ENCODE peak calls at places on chromosomes 7 and 10, in ten cellular contexts. Z, Q, X, K, C, M, J, D, A and N are unnamed samples.

GRCh38 chr7:140060788-140061606 is 1.8 kb downstream of the PARP12 start:
- DNase-seq in D (peak), X (peak), J (no peak), Z (no peak), M (no peak), A (no peak), Q (no peak), K (peak), C (peak), N (no peak)

GRCh38 chr7:151060416-151061234 is 1.2 kb downstream of the SLC4A2 start:
- DNase-seq in Q (no peak), M (no peak), D (peak), C (no peak), J (no peak), A (peak), X (no peak), K (peak), Z (peak), N (no peak)

GRCh38 chr7:7335215-7335614 is 152.9 kb downstream of the C1GALT1 start:
- DNase-seq in Z (no peak), A (no peak), C (no peak), D (no peak), J (no peak), Q (no peak), K (no peak), X (no peak), M (no peak), N (no peak)

GRCh38 chr10:14982744-14983143 is 23.6 kb downstream of the MEIG1 start:
- DNase-seq in Z (no peak), M (no peak), X (no peak), A (no peak), K (no peak), D (no peak), J (no peak), C (no peak), Q (no peak), N (no peak)

GRCh38 chr7:49497471-49497870 is 276.0 kb upstream of the VWC2 start:
- DNase-seq in M (peak), A (no peak), J (no peak), Q (no peak), C (no peak), K (no peak), D (no peak), X (no peak), Z (no peak), N (no peak)

GRCh38 chr7:11331128-11332102 is 357.7 kb downstream of the PHF14 start:
- DNase-seq in A (no peak), Z (no peak), X (no peak), C (no peak), D (no peak), J (no peak), M (no peak), K (no peak), Q (no peak), N (no peak)

GRCh38 chr10:86212391-86212700 is 154.2 kb downstream of the GRID1 start:
- DNase-seq in X (no peak), J (no peak), K (no peak), C (no peak), A (no peak), Q (no peak), D (no peak), M (no peak), Z (no peak), N (no peak)

GRCh38 chr7:99693427-99694200 is 13.8 kb upstream of the CYP3A5 start:
- DNase-seq in A (peak), Q (no peak), M (no peak), J (peak), D (no peak), C (peak), X (no peak), Z (no peak), K (no peak), N (no peak)

GRCh38 chr7:76357379-76358052 is 1.3 kb downstream of the YWHAG start:
- DNase-seq in D (no peak), Z (no peak), A (no peak), X (no peak), J (no peak), Q (no peak), K (no peak), M (no peak), C (no peak), N (no peak)

GRCh38 chr7:39617010-39617409 is 6.4 kb upstream of the RALA start:
- DNase-seq in C (no peak), Z (no peak), X (no peak), Q (no peak), D (no peak), K (peak), A (no peak), J (no peak), M (no peak), N (no peak)

GRCh38 chr7:151895008-151895661 is 18.2 kb upstream of the PRKAG2 start:
- DNase-seq in Z (no peak), K (no peak), C (no peak), Q (no peak), D (no peak), J (no peak), A (no peak), X (no peak), M (no peak), N (no peak)

GRCh38 chr7:46752881-46753366 is 829.0 kb downstream of the TNS3 start:
- DNase-seq in C (no peak), Q (no peak), K (peak), A (no peak), J (no peak), X (no peak), M (no peak), Z (no peak), D (peak), N (no peak)

GRCh38 chr7:122520961-122521555 is 177.9 kb downstream of the RNF133 start:
- DNase-seq in J (no peak), D (no peak), C (no peak), X (no peak), Q (no peak), Z (no peak), M (no peak), K (no peak), A (no peak), N (no peak)

GRCh38 chr7:148747274-148747673 is 48.6 kb downstream of the CUL1 start:
- DNase-seq in Z (no peak), K (no peak), X (no peak), D (no peak), A (peak), Q (no peak), C (peak), J (no peak), M (peak), N (peak)

GRCh38 chr10:35523670-35524225 is 81.4 kb upstream of the GJD4 start:
- DNase-seq in Q (no peak), A (no peak), K (no peak), Z (no peak), D (no peak), J (no peak), X (no peak), C (no peak), M (no peak), N (peak)

GRCh38 chr10:22704348-22705341 is 9.7 kb downstream of the PIP4K2A start:
- DNase-seq in M (no peak), C (no peak), X (no peak), K (no peak), Q (no peak), D (no peak), J (no peak), Z (no peak), A (no peak), N (no peak)

GRCh38 chr7:80330434-80330833 is 181.4 kb downstream of the GNAT3 start:
- DNase-seq in C (no peak), J (no peak), X (no peak), M (no peak), Z (no peak), A (no peak), Q (peak), K (peak), D (peak), N (no peak)

GRCh38 chr7:51233375-51233774 is 83.2 kb downstream of the COBL start:
- DNase-seq in M (no peak), K (no peak), Z (no peak), A (no peak), J (no peak), C (no peak), D (no peak), Q (no peak), X (no peak), N (no peak)

GRCh38 chr10:129809841-129810240 is 154.2 kb downstream of the EBF3 start:
- DNase-seq in C (no peak), J (no peak), Q (no peak), Z (no peak), M (no peak), X (no peak), A (no peak), K (no peak), D (no peak), N (no peak)

GRCh38 chr10:44435196-44435595 is 50.3 kb upstream of the CXCL12 start:
- DNase-seq in A (no peak), Q (no peak), C (no peak), D (no peak), K (no peak), X (no peak), M (no peak), Z (no peak), J (no peak), N (no peak)

GRCh38 chr10:5666324-5667220 is at the start of gene ASB13:
- DNase-seq in X (peak), K (peak), A (peak), J (no peak), M (peak), D (peak), C (peak), Q (no peak), Z (peak), N (no peak)

GRCh38 chr7:116439856-116440549 is 59.5 kb upstream of the CAV2 start:
- DNase-seq in D (peak), X (no peak), K (peak), J (no peak), Q (no peak), M (no peak), Z (no peak), A (no peak), C (no peak), N (no peak)

GRCh38 chr7:132915652-132916051 is 166.2 kb downstream of the CHCHD3 start:
- DNase-seq in J (no peak), Z (no peak), Q (no peak), A (no peak), C (no peak), X (no peak), K (no peak), M (no peak), D (no peak), N (no peak)

GRCh38 chr10:77702166-77702565 is 64.6 kb upstream of the KCNMA1 start:
- DNase-seq in A (peak), C (no peak), X (no peak), K (peak), Z (no peak), D (peak), Q (peak), J (no peak), M (no peak), N (no peak)

GRCh38 chr7:134031835-134032617 is 95.1 kb upstream of the LRGUK start:
- DNase-seq in M (no peak), K (no peak), Q (no peak), A (no peak), X (no peak), C (no peak), Z (no peak), D (peak), J (no peak), N (no peak)

GRCh38 chr7:2978403-2978802 is 65.3 kb downstream of the CARD11 start:
- DNase-seq in D (no peak), X (peak), J (peak), Z (peak), M (peak), K (no peak), C (peak), Q (no peak), A (peak), N (peak)

GRCh38 chr10:77311186-77311585 is 326.4 kb downstream of the KCNMA1 start:
- DNase-seq in X (no peak), A (no peak), K (no peak), Q (no peak), C (no peak), Z (no peak), M (no peak), J (no peak), D (no peak), N (no peak)

GRCh38 chr7:69517985-69518731 is 80.1 kb upstream of the AUTS2 start:
- DNase-seq in J (no peak), Z (no peak), K (no peak), D (no peak), X (no peak), C (peak), Q (no peak), A (no peak), M (no peak), N (no peak)

GRCh38 chr10:29948971-29949370 is 110.4 kb downstream of the JCAD start:
- DNase-seq in Z (no peak), M (peak), D (no peak), A (no peak), K (no peak), C (no peak), J (no peak), Q (no peak), X (no peak), N (no peak)

GRCh38 chr10:84177541-84178386 is 4.2 kb downstream of the GPR15LG start:
- DNase-seq in Z (no peak), K (no peak), A (no peak), J (peak), M (no peak), Q (no peak), X (peak), C (no peak), D (no peak), N (no peak)

GRCh38 chr7:155816192-155816508 is 3.9 kb upstream of the SHH start:
- DNase-seq in X (no peak), M (no peak), K (no peak), Q (no peak), Z (no peak), C (no peak), D (no peak), A (no peak), J (no peak), N (no peak)

GRCh38 chr7:106111671-106112117 is 418 bp downstream of the SYPL1 start:
- DNase-seq in A (peak), Q (no peak), J (no peak), K (peak), D (peak), C (no peak), Z (peak), M (no peak), X (peak), N (no peak)

GRCh38 chr10:15804109-15804508 is 56.2 kb downstream of the MINDY3 start:
- DNase-seq in C (no peak), Q (no peak), X (no peak), J (no peak), A (no peak), K (no peak), Z (no peak), M (no peak), D (no peak), N (no peak)

GRCh38 chr10:103153302-103153759 is 39.7 kb downstream of the NT5C2 start:
- DNase-seq in Q (peak), K (peak), A (no peak), J (no peak), C (no peak), D (peak), M (no peak), X (no peak), Z (no peak), N (no peak)

GRCh38 chr7:74059681-74060588 is 23.7 kb upstream of the LIMK1 start:
- DNase-seq in K (peak), C (no peak), M (no peak), Q (no peak), X (peak), J (no peak), A (no peak), Z (peak), D (no peak), N (no peak)

GRCh38 chr10:79948976-79949722 is at the start of gene SFTPD:
- DNase-seq in X (no peak), C (no peak), J (no peak), Q (no peak), M (no peak), A (peak), Z (peak), D (peak), K (no peak), N (no peak)

GRCh38 chr7:117673367-117673766 is 193.5 kb downstream of the CFTR start:
- DNase-seq in C (peak), M (no peak), D (peak), Q (no peak), J (no peak), Z (peak), X (no peak), K (peak), A (peak), N (no peak)

GRCh38 chr7:42380411-42380810 is 143.4 kb upstream of the GLI3 start:
- DNase-seq in D (peak), K (peak), X (no peak), A (no peak), J (no peak), M (no peak), Z (no peak), Q (no peak), C (no peak), N (no peak)

GRCh38 chr7:42389697-42390096 is 152.7 kb upstream of the GLI3 start:
- DNase-seq in M (no peak), A (no peak), D (no peak), Z (no peak), K (no peak), C (no peak), Q (no peak), X (no peak), J (no peak), N (no peak)

DNA sequence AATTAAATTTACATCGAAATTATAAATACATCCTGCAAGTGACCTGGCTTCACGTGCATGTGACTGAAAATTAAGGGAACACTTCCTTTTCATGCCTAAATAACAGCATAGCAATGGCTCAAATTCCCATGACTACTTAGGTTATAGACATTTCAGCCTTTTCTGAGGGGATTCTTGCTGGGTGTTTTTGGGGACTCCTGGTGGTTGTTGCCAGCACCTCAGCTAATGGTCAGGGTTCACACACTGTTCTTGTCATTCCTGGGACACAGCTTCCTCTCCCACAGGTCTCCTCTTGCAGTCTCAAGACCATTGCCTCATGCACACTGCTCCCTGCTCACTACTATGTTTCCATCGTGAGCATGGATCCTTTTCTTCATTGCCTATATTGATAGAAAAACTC is 148.9 kb upstream of the GLI3 start:
- DNase-seq in D (peak), M (no peak), Q (no peak), X (no peak), K (no peak), A (no peak), Z (no peak), C (no peak), J (no peak), N (no peak)
- TF ChIP-seq CTCF in D (no peak), M (no peak), Q (peak), X (no peak), K (peak), A (no peak), Z (no peak), C (peak), J (no peak), N (peak)

GRCh38 chr7:25952277-25953057 is 199.5 kb upstream of the NFE2L3 start:
- DNase-seq in D (no peak), Q (no peak), M (no peak), K (no peak), A (peak), Z (no peak), J (no peak), X (no peak), C (no peak), N (no peak)
- H3K4me3 ChIP-seq in D (no peak), Q (no peak), M (no peak), K (no peak), A (no peak), Z (peak), J (no peak), X (peak), C (no peak), N (no peak)

GRCh38 chr10:126160571-126160970 is 227.7 kb downstream of the ADAM12 start:
- DNase-seq in Z (no peak), A (no peak), Q (no peak), D (no peak), C (no peak), J (no peak), K (no peak), M (no peak), X (no peak), N (no peak)

GRCh38 chr10:126158537-126158936 is 229.7 kb downstream of the ADAM12 start:
- DNase-seq in X (no peak), D (no peak), M (no peak), Q (no peak), A (no peak), Z (no peak), J (no peak), C (no peak), K (no peak), N (no peak)

GRCh38 chr10:126158090-126158489 is 230.2 kb downstream of the ADAM12 start:
- DNase-seq in C (no peak), A (no peak), M (no peak), Z (no peak), K (no peak), X (no peak), Q (no peak), J (no peak), D (no peak), N (no peak)

GRCh38 chr10:126161691-126162090 is 226.6 kb downstream of the ADAM12 start:
- DNase-seq in C (no peak), M (no peak), D (no peak), Z (no peak), X (no peak), K (no peak), A (no peak), Q (no peak), J (no peak), N (no peak)

DNA sequence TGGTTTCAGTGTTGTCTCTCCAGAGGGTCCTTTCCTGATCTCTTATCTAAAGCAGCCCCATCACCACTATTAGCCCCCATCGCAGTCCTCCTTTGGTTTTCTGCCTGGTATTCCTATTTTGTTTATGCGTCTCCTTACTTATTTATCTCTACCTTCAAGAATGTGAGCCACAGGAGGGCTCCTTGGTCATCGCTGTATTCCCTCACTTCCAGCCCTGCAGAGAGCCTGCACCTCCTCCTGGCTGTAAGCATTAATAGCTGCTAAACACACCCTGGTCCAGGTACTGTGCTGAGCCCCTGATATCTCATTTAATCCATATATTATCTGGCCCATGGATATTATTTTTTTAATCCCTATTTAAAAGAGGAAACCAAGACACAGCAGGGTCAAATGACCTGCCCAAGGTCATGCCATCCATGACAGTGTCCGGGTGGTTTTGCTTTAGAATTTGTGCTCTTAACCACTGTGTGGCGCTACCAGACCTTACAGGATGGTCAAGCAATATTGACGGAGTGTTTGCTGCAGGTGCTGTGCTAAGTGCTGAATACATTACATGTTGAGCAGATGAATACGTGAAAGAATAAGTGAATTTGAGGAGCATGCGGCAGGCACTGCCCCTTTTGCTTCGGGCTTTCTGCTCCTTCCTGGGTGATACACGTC is 227.2 kb downstream of the ADAM12 start:
- DNase-seq in M (no peak), J (no peak), D (no peak), Z (no peak), C (no peak), A (peak), K (peak), Q (no peak), X (no peak), N (no peak)
- TF ChIP-seq CTCF in M (no peak), J (no peak), D (no peak), Z (peak), C (peak), A (peak), K (peak), Q (peak), X (no peak), N (no peak)

GRCh38 chr7:53458636-53459035 is 423.2 kb downstream of the POM121L12 start:
- DNase-seq in C (no peak), J (no peak), D (no peak), K (no peak), A (no peak), Z (no peak), Q (no peak), X (no peak), M (no peak), N (no peak)
- H3K4me3 ChIP-seq in C (no peak), J (no peak), D (no peak), K (no peak), A (no peak), Z (no peak), Q (no peak), X (no peak), M (no peak), N (no peak)

GRCh38 chr10:106609867-106610266 is 554.6 kb downstream of the SORCS1 start:
- DNase-seq in M (no peak), A (no peak), Q (no peak), J (no peak), X (no peak), K (no peak), D (peak), C (no peak), Z (no peak), N (no peak)

GRCh38 chr10:106608101-106608500 is 556.4 kb downstream of the SORCS1 start:
- DNase-seq in M (no peak), Q (no peak), K (peak), X (no peak), D (peak), A (no peak), J (no peak), Z (no peak), C (no peak), N (no peak)

GRCh38 chr10:106612381-106612780 is 552.1 kb downstream of the SORCS1 start:
- DNase-seq in Z (no peak), D (no peak), X (no peak), J (no peak), A (no peak), C (no peak), K (no peak), M (no peak), Q (no peak), N (no peak)

GRCh38 chr10:106614293-106614692 is 550.2 kb downstream of the SORCS1 start:
- DNase-seq in A (no peak), Z (no peak), D (no peak), C (no peak), J (no peak), K (no peak), M (no peak), X (no peak), Q (no peak), N (no peak)

GRCh38 chr10:106609466-106609865 is 555.0 kb downstream of the SORCS1 start:
- DNase-seq in A (no peak), C (no peak), J (no peak), Z (no peak), K (no peak), M (no peak), Q (no peak), X (no peak), D (no peak), N (no peak)
- TF ChIP-seq CTCF in A (no peak), C (no peak), J (no peak), Z (no peak), K (no peak), M (no peak), Q (no peak), X (no peak), D (no peak), N (no peak)